ENCODE peak calls at places on chromosome 17, in eight cellular contexts. One of them, this sample, is unnamed.
A peak's percentile ranks its signal among the peaks of the same experiment; 100 is the strongest.

GRCh38 chr17:16942141-16943031 is 29.5 kb downstream of the TNFRSF13B start:
- DNase-seq in lower leg skin: no peak
- DNase-seq in uterus: no peak
- DNase-seq in mucosa of descending colon: no peak
- DNase-seq in mesothelial cell of epicardium: no peak
- DNase-seq in AG04450: peak; percentile 6
- DNase-seq in fibroblast of the aortic adventitia: peak; percentile 0
- DNase-seq in prostate gland: no peak
- DNase-seq in this sample: no peak

GRCh38 chr17:64326420-64327054 is 63.5 kb upstream of the TEX2 start:
- DNase-seq in uterus: peak; percentile 79
- DNase-seq in mucosa of descending colon: peak; percentile 70
- DNase-seq in prostate gland: peak; percentile 16
- DNase-seq in lower leg skin: peak; percentile 77
- DNase-seq in fibroblast of the aortic adventitia: peak; percentile 74
- DNase-seq in mesothelial cell of epicardium: no peak
- DNase-seq in AG04450: no peak
- DNase-seq in this sample: peak; percentile 36

GRCh38 chr17:16477255-16477654 is 14.7 kb downstream of the LRRC75A start:
- DNase-seq in mesothelial cell of epicardium: no peak
- DNase-seq in mucosa of descending colon: no peak
- DNase-seq in prostate gland: no peak
- DNase-seq in fibroblast of the aortic adventitia: peak; percentile 91
- DNase-seq in uterus: peak; percentile 79
- DNase-seq in lower leg skin: peak; percentile 36
- DNase-seq in AG04450: peak; percentile 58
- DNase-seq in this sample: no peak

GRCh38 chr17:63405741-63406261 is 40.3 kb downstream of the CYB561 start:
- DNase-seq in prostate gland: peak; percentile 24
- DNase-seq in lower leg skin: no peak
- DNase-seq in AG04450: peak; percentile 68
- DNase-seq in uterus: no peak
- DNase-seq in fibroblast of the aortic adventitia: peak; percentile 86
- DNase-seq in mesothelial cell of epicardium: no peak
- DNase-seq in mucosa of descending colon: no peak
- DNase-seq in this sample: no peak

GRCh38 chr17:59851431-59852375 is 41.0 kb downstream of the TUBD1 start:
- DNase-seq in mesothelial cell of epicardium: no peak
- DNase-seq in uterus: peak; percentile 83
- DNase-seq in prostate gland: peak; percentile 65
- DNase-seq in mucosa of descending colon: peak; percentile 74
- DNase-seq in fibroblast of the aortic adventitia: peak; percentile 54
- DNase-seq in AG04450: peak; percentile 98
- DNase-seq in lower leg skin: peak; percentile 79
- DNase-seq in this sample: no peak

GRCh38 chr17:17462048-17462824 is 14.6 kb upstream of the MED9 start:
- DNase-seq in lower leg skin: no peak
- DNase-seq in uterus: no peak
- DNase-seq in mucosa of descending colon: no peak
- DNase-seq in mesothelial cell of epicardium: no peak
- DNase-seq in AG04450: no peak
- DNase-seq in prostate gland: no peak
- DNase-seq in fibroblast of the aortic adventitia: no peak
- DNase-seq in this sample: no peak

GRCh38 chr17:75502072-75502745 is 13.1 kb downstream of the CASKIN2 start:
- DNase-seq in lower leg skin: no peak
- DNase-seq in AG04450: no peak
- DNase-seq in uterus: no peak
- DNase-seq in mucosa of descending colon: peak; percentile 51
- DNase-seq in fibroblast of the aortic adventitia: no peak
- DNase-seq in prostate gland: no peak
- DNase-seq in mesothelial cell of epicardium: no peak
- DNase-seq in this sample: no peak

GRCh38 chr17:31425646-31426045 is 34.2 kb downstream of the RAB11FIP4 start:
- DNase-seq in mesothelial cell of epicardium: no peak
- DNase-seq in mucosa of descending colon: peak; percentile 41
- DNase-seq in lower leg skin: no peak
- DNase-seq in fibroblast of the aortic adventitia: no peak
- DNase-seq in uterus: no peak
- DNase-seq in AG04450: no peak
- DNase-seq in prostate gland: no peak
- DNase-seq in this sample: no peak

GRCh38 chr17:64614266-64615011 is 47.7 kb downstream of the SMURF2 start:
- DNase-seq in uterus: no peak
- DNase-seq in mucosa of descending colon: no peak
- DNase-seq in prostate gland: no peak
- DNase-seq in mesothelial cell of epicardium: no peak
- DNase-seq in fibroblast of the aortic adventitia: peak; percentile 16
- DNase-seq in lower leg skin: no peak
- DNase-seq in AG04450: no peak
- DNase-seq in this sample: no peak

GRCh38 chr17:7654832-7655540 is 4.3 kb downstream of the ATP1B2 start:
- DNase-seq in fibroblast of the aortic adventitia: peak; percentile 22
- DNase-seq in mesothelial cell of epicardium: no peak
- DNase-seq in AG04450: no peak
- DNase-seq in prostate gland: no peak
- DNase-seq in lower leg skin: no peak
- DNase-seq in mucosa of descending colon: no peak
- DNase-seq in uterus: no peak
- DNase-seq in this sample: no peak

GRCh38 chr17:1709403-1709891 is 730 bp downstream of the TLCD2 start:
- DNase-seq in mucosa of descending colon: no peak
- DNase-seq in fibroblast of the aortic adventitia: no peak
- DNase-seq in uterus: peak; percentile 31
- DNase-seq in prostate gland: no peak
- DNase-seq in mesothelial cell of epicardium: no peak
- DNase-seq in lower leg skin: no peak
- DNase-seq in AG04450: no peak
- DNase-seq in this sample: no peak

GRCh38 chr17:38751144-38751802 is 1.3 kb upstream of the PSMB3 start:
- DNase-seq in mesothelial cell of epicardium: no peak
- DNase-seq in lower leg skin: no peak
- DNase-seq in mucosa of descending colon: no peak
- DNase-seq in AG04450: no peak
- DNase-seq in uterus: no peak
- DNase-seq in prostate gland: no peak
- DNase-seq in fibroblast of the aortic adventitia: no peak
- DNase-seq in this sample: no peak

GRCh38 chr17:8176197-8176940 is at the start of gene TMEM107:
- DNase-seq in mesothelial cell of epicardium: peak; percentile 75
- DNase-seq in mucosa of descending colon: peak; percentile 94
- DNase-seq in uterus: peak; percentile 84
- DNase-seq in fibroblast of the aortic adventitia: peak; percentile 76
- DNase-seq in prostate gland: peak; percentile 89
- DNase-seq in AG04450: no peak
- DNase-seq in lower leg skin: peak; percentile 88
- DNase-seq in this sample: no peak

GRCh38 chr17:74231846-74232713 is 18.7 kb downstream of the TTYH2 start:
- DNase-seq in lower leg skin: no peak
- DNase-seq in uterus: no peak
- DNase-seq in mucosa of descending colon: no peak
- DNase-seq in fibroblast of the aortic adventitia: no peak
- DNase-seq in AG04450: no peak
- DNase-seq in mesothelial cell of epicardium: no peak
- DNase-seq in prostate gland: no peak
- DNase-seq in this sample: no peak

GRCh38 chr17:72104164-72104862 is 16.5 kb upstream of the SOX9 start:
- DNase-seq in fibroblast of the aortic adventitia: peak; percentile 36
- DNase-seq in uterus: no peak
- DNase-seq in mesothelial cell of epicardium: no peak
- DNase-seq in prostate gland: no peak
- DNase-seq in AG04450: no peak
- DNase-seq in mucosa of descending colon: no peak
- DNase-seq in lower leg skin: no peak
- DNase-seq in this sample: no peak

GRCh38 chr17:59783221-59784016 is 76.0 kb downstream of the VMP1 start:
- DNase-seq in uterus: no peak
- DNase-seq in lower leg skin: no peak
- DNase-seq in mesothelial cell of epicardium: no peak
- DNase-seq in fibroblast of the aortic adventitia: peak; percentile 61
- DNase-seq in AG04450: no peak
- DNase-seq in mucosa of descending colon: no peak
- DNase-seq in prostate gland: no peak
- DNase-seq in this sample: no peak

GRCh38 chr17:66826856-66827255 is 8.1 kb upstream of the CACNG5 start:
- DNase-seq in uterus: no peak
- DNase-seq in prostate gland: no peak
- DNase-seq in mucosa of descending colon: no peak
- DNase-seq in fibroblast of the aortic adventitia: no peak
- DNase-seq in lower leg skin: no peak
- DNase-seq in mesothelial cell of epicardium: no peak
- DNase-seq in AG04450: no peak
- DNase-seq in this sample: no peak

GRCh38 chr17:63332286-63332685 is 113.8 kb downstream of the CYB561 start:
- DNase-seq in prostate gland: no peak
- DNase-seq in fibroblast of the aortic adventitia: peak; percentile 33
- DNase-seq in mucosa of descending colon: no peak
- DNase-seq in mesothelial cell of epicardium: no peak
- DNase-seq in AG04450: no peak
- DNase-seq in lower leg skin: no peak
- DNase-seq in uterus: no peak
- DNase-seq in this sample: no peak

GRCh38 chr17:6471531-6472465 is 27.5 kb downstream of the PIMREG start:
- DNase-seq in fibroblast of the aortic adventitia: peak; percentile 64
- DNase-seq in uterus: no peak
- DNase-seq in AG04450: peak; percentile 15
- DNase-seq in mucosa of descending colon: no peak
- DNase-seq in lower leg skin: no peak
- DNase-seq in mesothelial cell of epicardium: no peak
- DNase-seq in prostate gland: no peak
- DNase-seq in this sample: no peak
- TF ChIP-seq CTCF in fibroblast of the aortic adventitia: peak; percentile 27
- TF ChIP-seq CTCF in uterus: no peak
- TF ChIP-seq CTCF in AG04450: peak; percentile 11
- TF ChIP-seq CTCF in mucosa of descending colon: no peak
- TF ChIP-seq CTCF in lower leg skin: no peak
- TF ChIP-seq CTCF in mesothelial cell of epicardium: no peak
- TF ChIP-seq CTCF in prostate gland: no peak
- TF ChIP-seq CTCF in this sample: no peak

DNA sequence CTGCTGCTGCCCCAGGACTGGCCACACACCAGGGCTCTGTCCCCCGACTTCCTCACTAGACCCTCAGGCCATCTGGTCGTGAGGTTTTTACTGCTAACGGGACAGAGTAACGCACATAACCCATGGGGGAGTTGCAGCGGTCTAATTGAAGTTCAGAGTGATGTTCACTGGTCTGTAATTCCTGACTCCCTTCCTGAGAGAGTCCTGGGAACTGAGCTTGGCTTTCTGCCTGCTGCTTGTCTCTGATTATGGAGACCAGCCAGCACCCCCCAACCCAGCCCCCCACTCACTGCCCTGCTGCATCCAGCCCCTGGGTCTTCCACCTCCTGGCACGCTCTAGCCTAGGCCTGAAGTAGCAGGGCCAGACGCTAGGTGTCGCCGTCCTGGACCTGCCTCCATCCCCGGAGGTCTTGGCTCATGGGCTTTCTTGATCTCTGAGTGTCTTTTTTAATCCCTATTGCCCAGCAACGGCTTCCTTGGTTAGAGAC is 192.9 kb downstream of the CCDC182 start:
- DNase-seq in mucosa of descending colon: no peak
- DNase-seq in mesothelial cell of epicardium: no peak
- DNase-seq in fibroblast of the aortic adventitia: no peak
- DNase-seq in uterus: peak; percentile 48
- DNase-seq in AG04450: no peak
- DNase-seq in lower leg skin: no peak
- DNase-seq in prostate gland: no peak
- DNase-seq in this sample: no peak
- TF ChIP-seq CTCF in mucosa of descending colon: peak; percentile 10
- TF ChIP-seq CTCF in mesothelial cell of epicardium: peak; percentile 33
- TF ChIP-seq CTCF in fibroblast of the aortic adventitia: peak; percentile 38
- TF ChIP-seq CTCF in uterus: peak; percentile 50
- TF ChIP-seq CTCF in AG04450: peak; percentile 63
- TF ChIP-seq CTCF in lower leg skin: no peak
- TF ChIP-seq CTCF in prostate gland: peak; percentile 29
- TF ChIP-seq CTCF in this sample: peak; percentile 46

GRCh38 chr17:81812571-81813370 is 8.8 kb downstream of the GCGR start:
- DNase-seq in mesothelial cell of epicardium: peak; percentile 16
- DNase-seq in lower leg skin: no peak
- DNase-seq in fibroblast of the aortic adventitia: no peak
- DNase-seq in prostate gland: no peak
- DNase-seq in mucosa of descending colon: no peak
- DNase-seq in uterus: no peak
- DNase-seq in AG04450: no peak
- DNase-seq in this sample: no peak
- TF ChIP-seq CTCF in mesothelial cell of epicardium: no peak
- TF ChIP-seq CTCF in lower leg skin: no peak
- TF ChIP-seq CTCF in fibroblast of the aortic adventitia: no peak
- TF ChIP-seq CTCF in prostate gland: no peak
- TF ChIP-seq CTCF in mucosa of descending colon: no peak
- TF ChIP-seq CTCF in uterus: no peak
- TF ChIP-seq CTCF in AG04450: no peak
- TF ChIP-seq CTCF in this sample: no peak

DNA sequence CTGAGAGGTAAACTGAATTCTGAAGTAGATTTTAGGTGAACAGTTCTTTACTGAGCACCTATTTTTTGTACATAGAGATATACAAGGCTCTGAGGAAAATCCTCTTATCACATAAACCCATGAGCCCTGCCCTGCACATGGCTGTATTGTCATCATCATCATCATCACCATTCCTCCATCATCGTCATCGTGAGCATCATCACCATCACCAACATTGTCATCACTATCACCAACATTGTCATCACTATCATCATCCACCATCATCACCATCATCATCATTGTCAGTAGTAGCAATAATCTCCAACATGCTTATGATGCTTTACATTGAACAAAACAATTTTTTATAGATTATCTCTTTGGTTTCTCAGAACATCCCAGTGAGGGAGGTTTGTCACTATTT is 20.7 kb downstream of the ASIC2 start:
- DNase-seq in uterus: no peak
- DNase-seq in lower leg skin: no peak
- DNase-seq in AG04450: no peak
- DNase-seq in fibroblast of the aortic adventitia: no peak
- DNase-seq in mucosa of descending colon: no peak
- DNase-seq in mesothelial cell of epicardium: no peak
- DNase-seq in prostate gland: no peak
- DNase-seq in this sample: no peak
- TF ChIP-seq CTCF in uterus: no peak
- TF ChIP-seq CTCF in lower leg skin: no peak
- TF ChIP-seq CTCF in AG04450: no peak
- TF ChIP-seq CTCF in fibroblast of the aortic adventitia: no peak
- TF ChIP-seq CTCF in mucosa of descending colon: no peak
- TF ChIP-seq CTCF in mesothelial cell of epicardium: no peak
- TF ChIP-seq CTCF in prostate gland: no peak
- TF ChIP-seq CTCF in this sample: no peak

This sample was measured in esophagus squamous epithelium.